ENCODE peak calls at places on chromosomes 7 and 10, in four cellular contexts. One of them, this sample, is unnamed.

GRCh38 chr10:21843645-21844044 is 159.9 kb downstream of the DNAJC1 start:
- DNase-seq in amniotic stem cell: no peak
- DNase-seq in Peyer's patch: no peak
- DNase-seq in naive thymus-derived CD8-positive, alpha-beta T cell: no peak
- DNase-seq in this sample: no peak

GRCh38 chr10:80515511-80515910 is 22.2 kb upstream of the SH2D4B start:
- DNase-seq in amniotic stem cell: no peak
- DNase-seq in Peyer's patch: no peak
- DNase-seq in naive thymus-derived CD8-positive, alpha-beta T cell: no peak
- DNase-seq in this sample: no peak

GRCh38 chr7:81682873-81683272 is 87.0 kb downstream of the HGF start:
- DNase-seq in amniotic stem cell: no peak
- DNase-seq in Peyer's patch: no peak
- DNase-seq in naive thymus-derived CD8-positive, alpha-beta T cell: no peak
- DNase-seq in this sample: no peak

GRCh38 chr7:44386139-44386913 is 60.9 kb upstream of the CAMK2B start:
- DNase-seq in amniotic stem cell: no peak
- DNase-seq in Peyer's patch: no peak
- DNase-seq in naive thymus-derived CD8-positive, alpha-beta T cell: no peak
- DNase-seq in this sample: no peak

GRCh38 chr7:99694912-99695304 is 15.1 kb upstream of the CYP3A5 start:
- DNase-seq in amniotic stem cell: no peak
- DNase-seq in Peyer's patch: no peak
- DNase-seq in naive thymus-derived CD8-positive, alpha-beta T cell: no peak
- DNase-seq in this sample: no peak

GRCh38 chr7:22694597-22695207 is 32.3 kb upstream of the IL6 start:
- DNase-seq in amniotic stem cell: no peak
- DNase-seq in Peyer's patch: no peak
- DNase-seq in naive thymus-derived CD8-positive, alpha-beta T cell: no peak
- DNase-seq in this sample: no peak

GRCh38 chr7:50303082-50303893 is 1.2 kb upstream of the IKZF1 start:
- DNase-seq in amniotic stem cell: no peak
- DNase-seq in Peyer's patch: no peak
- DNase-seq in naive thymus-derived CD8-positive, alpha-beta T cell: no peak
- DNase-seq in this sample: no peak

GRCh38 chr7:108461855-108462254 is 5.6 kb upstream of the NRCAM start:
- DNase-seq in amniotic stem cell: no peak
- DNase-seq in Peyer's patch: no peak
- DNase-seq in naive thymus-derived CD8-positive, alpha-beta T cell: no peak
- DNase-seq in this sample: no peak

GRCh38 chr7:131131012-131131745 is 196.5 kb upstream of the MKLN1 start:
- DNase-seq in amniotic stem cell: no peak
- DNase-seq in Peyer's patch: no peak
- DNase-seq in naive thymus-derived CD8-positive, alpha-beta T cell: no peak
- DNase-seq in this sample: no peak

GRCh38 chr7:158409120-158409519 is 178.5 kb downstream of the PTPRN2 start:
- DNase-seq in amniotic stem cell: no peak
- DNase-seq in Peyer's patch: peak
- DNase-seq in naive thymus-derived CD8-positive, alpha-beta T cell: no peak
- DNase-seq in this sample: no peak

GRCh38 chr7:157916946-157917670 is 580.3 kb downstream of the DNAJB6 start:
- DNase-seq in amniotic stem cell: no peak
- DNase-seq in Peyer's patch: no peak
- DNase-seq in naive thymus-derived CD8-positive, alpha-beta T cell: no peak
- DNase-seq in this sample: no peak

GRCh38 chr7:133916621-133917020 is 210.5 kb upstream of the LRGUK start:
- DNase-seq in amniotic stem cell: no peak
- DNase-seq in Peyer's patch: no peak
- DNase-seq in naive thymus-derived CD8-positive, alpha-beta T cell: no peak
- DNase-seq in this sample: no peak

This sample was measured in HFF-Myc.